ENCODE peak calls at places on chromosomes 2 and 18, in nine cellular contexts. S is RWPE1, E is kidney epithelial cell, W is choroid plexus epithelial cell, N is foreskin fibroblast, C is prostate gland, V is A673, A is PC-3, X is AG04449. P is an unnamed sample.

GRCh38 chr2:75640621-75641121 is 5.9 kb upstream of the MRPL19 start:
- DNase-seq in S (peak), E (no peak), W (peak), N (peak), C (peak), V (peak), A (peak), X (no peak), P (peak)

GRCh38 chr2:237383991-237384671 is 29.8 kb downstream of the COL6A3 start:
- DNase-seq in S (no peak), E (no peak), W (peak), N (peak), C (no peak), V (no peak), A (no peak), X (peak), P (no peak)

GRCh38 chr2:16546128-16546754 is 119.4 kb downstream of the CYRIA start:
- DNase-seq in S (peak), E (peak), W (peak), N (no peak), C (peak), V (peak), A (peak), X (no peak), P (peak)

GRCh38 chr2:207416936-207417718 is 112.6 kb upstream of the CREB1 start:
- DNase-seq in S (no peak), E (peak), W (no peak), N (peak), C (no peak), V (no peak), A (peak), X (no peak), P (no peak)

GRCh38 chr2:240133401-240133800 is 2.7 kb downstream of the COPS9 start:
- DNase-seq in S (no peak), E (no peak), W (no peak), N (no peak), C (no peak), V (no peak), A (no peak), X (no peak), P (no peak)

GRCh38 chr2:11208083-11208482 is 52.8 kb downstream of the SLC66A3 start:
- DNase-seq in S (no peak), E (no peak), W (no peak), N (no peak), C (no peak), V (no peak), A (no peak), X (no peak), P (no peak)

GRCh38 chr2:218262631-218263586 is 2.1 kb downstream of the GPBAR1 start:
- DNase-seq in S (no peak), E (no peak), W (no peak), N (no peak), C (no peak), V (no peak), A (no peak), X (no peak), P (no peak)

GRCh38 chr2:134120718-134121630 is 132.9 kb upstream of the MGAT5 start:
- DNase-seq in S (peak), E (no peak), W (peak), N (peak), C (peak), V (peak), A (peak), X (no peak), P (no peak)

GRCh38 chr2:45011621-45012602 is 2.7 kb upstream of the SIX2 start:
- DNase-seq in S (no peak), E (no peak), W (peak), N (no peak), C (no peak), V (no peak), A (no peak), X (no peak), P (no peak)

GRCh38 chr2:20346565-20347127 is 4.0 kb downstream of the PUM2 start:
- DNase-seq in S (no peak), E (no peak), W (no peak), N (no peak), C (no peak), V (no peak), A (no peak), X (no peak), P (no peak)

GRCh38 chr18:62829936-62830335 is 114.6 kb downstream of the PHLPP1 start:
- DNase-seq in S (no peak), E (no peak), W (peak), N (no peak), C (no peak), V (no peak), A (no peak), X (no peak), P (no peak)

GRCh38 chr18:25457636-25458035 is 105.7 kb upstream of the ZNF521 start:
- DNase-seq in S (no peak), E (no peak), W (peak), N (peak), C (no peak), V (no peak), A (peak), X (no peak), P (peak)

GRCh38 chr2:51903728-51904127 is 871.8 kb upstream of the NRXN1 start:
- DNase-seq in S (no peak), E (no peak), W (no peak), N (no peak), C (no peak), V (no peak), A (no peak), X (no peak), P (no peak)

GRCh38 chr18:3002766-3003165 is 10.2 kb downstream of the LPIN2 start:
- DNase-seq in S (no peak), E (no peak), W (no peak), N (no peak), C (no peak), V (no peak), A (no peak), X (no peak), P (no peak)

GRCh38 chr18:48834421-48835011 is 116.2 kb downstream of the SMAD7 start:
- DNase-seq in S (peak), E (peak), W (peak), N (peak), C (no peak), V (peak), A (peak), X (peak), P (peak)

GRCh38 chr18:7568426-7568825 is 1.3 kb downstream of the PTPRM start:
- DNase-seq in S (no peak), E (no peak), W (peak), N (no peak), C (peak), V (no peak), A (peak), X (no peak), P (peak)

GRCh38 chr18:60667016-60667415 is 294.4 kb upstream of the MC4R start:
- DNase-seq in S (no peak), E (no peak), W (no peak), N (no peak), C (no peak), V (no peak), A (no peak), X (no peak), P (peak)

GRCh38 chr18:76953186-76953982 is 131.0 kb downstream of the ZNF236 start:
- DNase-seq in S (no peak), E (no peak), W (peak), N (peak), C (peak), V (no peak), A (no peak), X (no peak), P (no peak)

GRCh38 chr2:236209535-236209934 is 41.3 kb upstream of the GBX2 start:
- DNase-seq in S (peak), E (no peak), W (no peak), N (no peak), C (no peak), V (no peak), A (no peak), X (no peak), P (peak)

GRCh38 chr18:74373428-74373827 is 57.8 kb downstream of the C18orf63 start:
- DNase-seq in S (no peak), E (no peak), W (no peak), N (no peak), C (no peak), V (no peak), A (no peak), X (no peak), P (no peak)

GRCh38 chr2:237092920-237093781 is 7.5 kb downstream of the COPS8 start:
- DNase-seq in S (peak), E (no peak), W (peak), N (peak), C (peak), V (peak), A (peak), X (no peak), P (no peak)

GRCh38 chr2:239897596-239898235 is 127.4 kb downstream of the NDUFA10 start:
- DNase-seq in S (no peak), E (no peak), W (no peak), N (no peak), C (no peak), V (no peak), A (no peak), X (no peak), P (no peak)

GRCh38 chr2:232872826-232873225 is 2.8 kb downstream of the SNORC start:
- DNase-seq in S (no peak), E (no peak), W (no peak), N (no peak), C (no peak), V (no peak), A (no peak), X (no peak), P (no peak)

GRCh38 chr2:33142874-33143273 is 196.1 kb downstream of the LTBP1 start:
- DNase-seq in S (no peak), E (no peak), W (no peak), N (no peak), C (no peak), V (no peak), A (no peak), X (no peak), P (no peak)

GRCh38 chr2:165576409-165576808 is 106.9 kb downstream of the CSRNP3 start:
- DNase-seq in S (no peak), E (no peak), W (no peak), N (no peak), C (no peak), V (peak), A (no peak), X (no peak), P (no peak)

GRCh38 chr2:164657129-164657528 is 35.8 kb upstream of the GRB14 start:
- DNase-seq in S (peak), E (peak), W (peak), N (peak), C (no peak), V (no peak), A (peak), X (peak), P (peak)

GRCh38 chr2:200635251-200635650 is 49.4 kb downstream of the AOX1 start:
- DNase-seq in S (no peak), E (no peak), W (no peak), N (no peak), C (no peak), V (peak), A (no peak), X (no peak), P (no peak)

GRCh38 chr2:213764849-213765248 is 480.6 kb downstream of the SPAG16 start:
- DNase-seq in S (no peak), E (no peak), W (no peak), N (no peak), C (no peak), V (no peak), A (peak), X (no peak), P (no peak)

GRCh38 chr2:140117371-140117770 is 1337.2 kb upstream of the NXPH2 start:
- DNase-seq in S (no peak), E (peak), W (no peak), N (no peak), C (no peak), V (peak), A (no peak), X (no peak), P (no peak)

GRCh38 chr18:46290440-46291020 is 186.3 kb downstream of the HAUS1 start:
- DNase-seq in S (no peak), E (no peak), W (no peak), N (no peak), C (no peak), V (no peak), A (no peak), X (no peak), P (no peak)

GRCh38 chr18:46289458-46289857 is 185.3 kb downstream of the HAUS1 start:
- DNase-seq in S (no peak), E (no peak), W (no peak), N (no peak), C (no peak), V (no peak), A (no peak), X (no peak), P (no peak)

GRCh38 chr18:46289931-46290330 is 185.7 kb downstream of the HAUS1 start:
- DNase-seq in S (no peak), E (no peak), W (no peak), N (no peak), C (no peak), V (no peak), A (no peak), X (no peak), P (no peak)

GRCh38 chr18:46293699-46294300 is 189.6 kb downstream of the HAUS1 start:
- DNase-seq in S (no peak), E (no peak), W (no peak), N (no peak), C (no peak), V (peak), A (peak), X (no peak), P (no peak)

GRCh38 chr18:46291149-46291548 is 187.0 kb downstream of the HAUS1 start:
- DNase-seq in S (no peak), E (no peak), W (no peak), N (no peak), C (no peak), V (no peak), A (no peak), X (no peak), P (no peak)
- TF ChIP-seq CTCF in S (no peak), E (no peak), W (no peak), N (no peak), C (no peak), V (no peak), A (no peak), X (no peak), P (no peak)

GRCh38 chr2:142307086-142307485 is 176.3 kb upstream of the LRP1B start:
- DNase-seq in S (no peak), E (no peak), W (no peak), N (no peak), C (no peak), V (no peak), A (peak), X (no peak), P (peak)
- TF ChIP-seq CTCF in S (no peak), E (no peak), W (no peak), N (no peak), C (no peak), V (no peak), A (no peak), X (no peak), P (no peak)

GRCh38 chr2:184125867-184126266 is 472.5 kb upstream of the ZNF804A start:
- DNase-seq in S (no peak), E (no peak), W (peak), N (no peak), C (no peak), V (no peak), A (peak), X (no peak), P (no peak)
- TF ChIP-seq CTCF in S (no peak), E (no peak), W (no peak), N (no peak), C (no peak), V (no peak), A (peak), X (no peak), P (no peak)

GRCh38 chr2:121338281-121338680 is 53.3 kb upstream of the TFCP2L1 start:
- DNase-seq in S (no peak), E (no peak), W (no peak), N (no peak), C (no peak), V (no peak), A (no peak), X (no peak), P (no peak)
- TF ChIP-seq CTCF in S (no peak), E (no peak), W (no peak), N (no peak), C (no peak), V (peak), A (no peak), X (no peak), P (no peak)